ENCODE peak calls at places on chromosomes 12 and 14, in nine cellular contexts. F is LoVo; P is effector memory CD8-positive, alpha-beta T cell; S is heart right ventricle; Z is endothelial cell of umbilical vein; Q is stimulated activated CD4-positive, alpha-beta T cell treated with anti-CD3 and anti-CD28 coated beads, Interleukin-2, amount 100 ng/mL, for 48 hours; C is T-helper 1 cell; B is fibroblast of the aortic adventitia; G is stimulated activated CD8-positive, alpha-beta memory T cell treated with anti-CD3 and anti-CD28 coated beads, Interleukin-4, amount 100 ng/mL, for 48 hours. U is an unnamed sample.

GRCh38 chr12:106245767-106246166 is 2.1 kb downstream of the CKAP4 start:
- DNase-seq in F (peak; percentile 87), P (no peak), S (no peak), Z (peak; percentile 83), Q (no peak), C (no peak), B (peak; percentile 86), G (no peak), U (peak; percentile 79)

GRCh38 chr14:100677925-100678765 is 48.5 kb upstream of the DLK1 start:
- DNase-seq in F (no peak), P (no peak), S (peak; percentile 78), Z (no peak), Q (no peak), C (no peak), B (peak; percentile 80), G (no peak), U (peak; percentile 92)

GRCh38 chr14:73758392-73759182 is 44.4 kb upstream of the PNMA1 start:
- DNase-seq in F (peak; percentile 79), P (peak; percentile 66), S (peak; percentile 61), Z (peak; percentile 70), Q (peak; percentile 58), C (peak; percentile 62), B (peak; percentile 51), G (peak; percentile 82), U (peak; percentile 71)

GRCh38 chr12:113359939-113360748 is 1.8 kb downstream of the PLBD2 start:
- DNase-seq in F (no peak), P (no peak), S (no peak), Z (no peak), Q (no peak), C (no peak), B (peak; percentile 3), G (no peak), U (peak; percentile 7)

GRCh38 chr14:70648374-70648773 is 6.7 kb downstream of the TTC9 start:
- DNase-seq in F (no peak), P (no peak), S (no peak), Z (no peak), Q (no peak), C (no peak), B (no peak), G (no peak), U (no peak)

GRCh38 chr14:104206281-104206904 is 68.0 kb downstream of the KIF26A start:
- DNase-seq in F (no peak), P (no peak), S (no peak), Z (no peak), Q (no peak), C (no peak), B (no peak), G (no peak), U (no peak)

GRCh38 chr12:58189030-58189429 is 247.7 kb downstream of the ATP23 start:
- DNase-seq in F (no peak), P (no peak), S (no peak), Z (no peak), Q (no peak), C (no peak), B (no peak), G (no peak), U (no peak)

GRCh38 chr12:107903377-107904061 is 129.0 kb downstream of the ASCL4 start:
- DNase-seq in F (no peak), P (no peak), S (peak; percentile 61), Z (no peak), Q (peak; percentile 63), C (no peak), B (no peak), G (peak; percentile 84), U (no peak)

GRCh38 chr12:42482086-42482819 is 107.3 kb downstream of the PRICKLE1 start:
- DNase-seq in F (no peak), P (no peak), S (peak; percentile 66), Z (peak; percentile 96), Q (no peak), C (no peak), B (peak; percentile 75), G (no peak), U (no peak)

GRCh38 chr12:71004578-71004977 is 84.0 kb upstream of the PTPRR start:
- DNase-seq in F (no peak), P (no peak), S (no peak), Z (no peak), Q (no peak), C (no peak), B (no peak), G (no peak), U (no peak)

GRCh38 chr12:106123551-106123991 is 15.2 kb downstream of the NUAK1 start:
- DNase-seq in F (peak; percentile 63), P (no peak), S (peak; percentile 60), Z (no peak), Q (no peak), C (no peak), B (no peak), G (no peak), U (no peak)

GRCh38 chr12:124954771-124955170 is 34.2 kb downstream of the DHX37 start:
- DNase-seq in F (no peak), P (no peak), S (no peak), Z (no peak), Q (no peak), C (no peak), B (no peak), G (no peak), U (peak; percentile 29)

GRCh38 chr12:24363177-24363754 is 413.8 kb upstream of the SOX5 start:
- DNase-seq in F (no peak), P (no peak), S (peak; percentile 15), Z (no peak), Q (no peak), C (no peak), B (no peak), G (no peak), U (no peak)

GRCh38 chr14:22824711-22825359 is 4.9 kb upstream of the MRPL52 start:
- DNase-seq in F (peak; percentile 71), P (no peak), S (no peak), Z (peak; percentile 89), Q (no peak), C (no peak), B (peak; percentile 96), G (no peak), U (no peak)

GRCh38 chr12:104669057-104669770 is 212.5 kb downstream of the CHST11 start:
- DNase-seq in F (peak; percentile 30), P (no peak), S (peak; percentile 74), Z (peak; percentile 32), Q (no peak), C (no peak), B (no peak), G (no peak), U (no peak)

GRCh38 chr12:52783563-52784316 is 6.6 kb upstream of the KRT76 start:
- DNase-seq in F (no peak), P (no peak), S (no peak), Z (no peak), Q (no peak), C (no peak), B (no peak), G (no peak), U (no peak)

GRCh38 chr12:70876952-70877351 is 43.6 kb downstream of the PTPRR start:
- DNase-seq in F (no peak), P (no peak), S (no peak), Z (no peak), Q (no peak), C (no peak), B (peak; percentile 74), G (no peak), U (no peak)

GRCh38 chr12:57616383-57617101 is 5.3 kb downstream of the ARHGEF25 start:
- DNase-seq in F (no peak), P (no peak), S (no peak), Z (no peak), Q (no peak), C (no peak), B (peak; percentile 57), G (no peak), U (no peak)

GRCh38 chr14:54803396-54803795 is 99.2 kb downstream of the GCH1 start:
- DNase-seq in F (no peak), P (no peak), S (no peak), Z (no peak), Q (no peak), C (no peak), B (no peak), G (no peak), U (no peak)

GRCh38 chr12:132545955-132546354 is 56.0 kb downstream of the FBRSL1 start:
- DNase-seq in F (no peak), P (no peak), S (no peak), Z (no peak), Q (no peak), C (no peak), B (no peak), G (no peak), U (no peak)

GRCh38 chr12:109166371-109166770 is 50.0 kb downstream of the ACACB start:
- DNase-seq in F (no peak), P (no peak), S (no peak), Z (no peak), Q (no peak), C (no peak), B (no peak), G (no peak), U (no peak)

GRCh38 chr12:91355150-91356006 is 172.8 kb upstream of the DCN start:
- DNase-seq in F (peak; percentile 73), P (peak; percentile 38), S (peak; percentile 37), Z (peak; percentile 75), Q (peak; percentile 25), C (no peak), B (peak; percentile 87), G (peak; percentile 54), U (peak; percentile 61)

GRCh38 chr14:95344536-95344935 is 24.8 kb upstream of the CLMN start:
- DNase-seq in F (no peak), P (no peak), S (no peak), Z (no peak), Q (no peak), C (no peak), B (no peak), G (no peak), U (no peak)

GRCh38 chr12:129459886-129460285 is 443.9 kb downstream of the TMEM132D start:
- DNase-seq in F (no peak), P (no peak), S (no peak), Z (no peak), Q (no peak), C (no peak), B (no peak), G (no peak), U (no peak)

GRCh38 chr12:71636704-71637115 is 26.9 kb downstream of the ZFC3H1 start:
- DNase-seq in F (peak; percentile 79), P (peak; percentile 21), S (no peak), Z (peak; percentile 66), Q (no peak), C (no peak), B (peak; percentile 83), G (no peak), U (peak; percentile 92)

GRCh38 chr12:106576848-106577247 is 6.0 kb upstream of the RFX4 start:
- DNase-seq in F (no peak), P (no peak), S (no peak), Z (no peak), Q (no peak), C (no peak), B (no peak), G (no peak), U (no peak)

GRCh38 chr12:89655851-89656250 is 52.8 kb downstream of the ATP2B1 start:
- DNase-seq in F (no peak), P (no peak), S (no peak), Z (no peak), Q (no peak), C (no peak), B (peak; percentile 23), G (no peak), U (no peak)

GRCh38 chr12:49897276-49897675 is 6.4 kb downstream of the FAIM2 start:
- DNase-seq in F (no peak), P (no peak), S (no peak), Z (no peak), Q (no peak), C (no peak), B (no peak), G (no peak), U (no peak)

U was measured in trophoblast cell.